ENCODE peak calls at places on chromosomes 3 and 15, in seven cellular contexts. I, N, P, A, W, Z and D are unnamed samples.

GRCh38 chr3:179613807-179614206 is 9.2 kb downstream of the NDUFB5 start:
- DNase-seq in I (no peak), N (no peak), P (peak), A (no peak), W (peak), Z (no peak), D (peak)

GRCh38 chr3:186502138-186502941 is 41.8 kb downstream of the CRYGS start:
- DNase-seq in I (no peak), N (no peak), P (no peak), A (no peak), W (no peak), Z (peak), D (no peak)

GRCh38 chr3:60730371-60730770 is 520.9 kb downstream of the FHIT start:
- DNase-seq in I (no peak), N (no peak), P (no peak), A (no peak), W (no peak), Z (no peak), D (no peak)

GRCh38 chr15:75655911-75656310 is 8.2 kb downstream of the SNX33 start:
- DNase-seq in I (peak), N (no peak), P (no peak), A (no peak), W (no peak), Z (no peak), D (no peak)

GRCh38 chr15:23647421-23648375 is at the start of gene MAGEL2:
- DNase-seq in I (peak), N (no peak), P (peak), A (no peak), W (no peak), Z (peak), D (no peak)

GRCh38 chr3:59334585-59334984 is 284.8 kb upstream of the CFAP20DC start:
- DNase-seq in I (no peak), N (no peak), P (peak), A (no peak), W (peak), Z (no peak), D (peak)

GRCh38 chr15:56042982-56043980 is 49.9 kb upstream of the NEDD4 start:
- DNase-seq in I (no peak), N (no peak), P (no peak), A (no peak), W (peak), Z (no peak), D (peak)

GRCh38 chr15:72197460-72198409 is at the start of gene GRAMD2A:
- DNase-seq in I (peak), N (peak), P (peak), A (no peak), W (peak), Z (peak), D (peak)

GRCh38 chr3:59862686-59863085 is 812.9 kb upstream of the CFAP20DC start:
- DNase-seq in I (no peak), N (no peak), P (peak), A (no peak), W (peak), Z (no peak), D (peak)